ENCODE peak calls at places on chromosomes 13 and 19, in eight cellular contexts. P is uterus; B is AG04450; T is choroid plexus epithelial cell; Z is BJ; Q is fibroblast of villous mesenchyme; O is CD8-positive, alpha-beta memory T cell; R is astrocyte of the spinal cord. G is an unnamed sample.

GRCh38 chr19:13143135-13143534 is 7.0 kb downstream of the STX10 start:
- DNase-seq in B (no peak), Z (peak; percentile 68), R (peak; percentile 88), O (no peak), Q (peak; percentile 93), P (no peak), T (peak; percentile 76), G (no peak)

GRCh38 chr19:6393982-6394412 is 1.0 kb upstream of the GTF2F1 start:
- DNase-seq in Z (no peak), Q (no peak), P (no peak), B (no peak), T (no peak), O (no peak), R (no peak), G (no peak)

GRCh38 chr19:16944626-16945363 is 56.0 kb downstream of the F2RL3 start:
- DNase-seq in P (no peak), B (no peak), T (no peak), O (no peak), Q (no peak), R (no peak), Z (no peak), G (no peak)

GRCh38 chr19:38889803-38890202 is 9.6 kb downstream of the SIRT2 start:
- DNase-seq in T (no peak), B (no peak), O (no peak), Z (no peak), R (no peak), Q (no peak), P (no peak), G (no peak)

GRCh38 chr19:7783991-7784421 is 21.0 kb downstream of the CLEC4M start:
- DNase-seq in Q (peak; percentile 87), T (peak; percentile 69), P (no peak), O (no peak), R (peak; percentile 6), Z (no peak), B (peak; percentile 8), G (no peak)

GRCh38 chr19:8334458-8335342 is 8.4 kb downstream of the KANK3 start:
- DNase-seq in B (no peak), R (peak; percentile 51), P (no peak), O (peak; percentile 20), Z (no peak), Q (peak; percentile 72), T (peak; percentile 65), G (no peak)

GRCh38 chr19:33329060-33329459 is 26.7 kb upstream of the CEBPA start:
- DNase-seq in Q (no peak), B (no peak), Z (no peak), P (no peak), O (no peak), R (no peak), T (no peak), G (no peak)

GRCh38 chr13:25584975-25585374 is 213.2 kb downstream of the ATP8A2 start:
- DNase-seq in Z (no peak), O (no peak), P (no peak), Q (no peak), B (no peak), T (peak; percentile 2), R (no peak), G (no peak)

GRCh38 chr13:53264751-53265150 is 236.1 kb downstream of the OLFM4 start:
- DNase-seq in R (no peak), Q (no peak), Z (no peak), P (no peak), T (no peak), O (no peak), B (no peak), G (no peak)

GRCh38 chr13:113906566-113906965 is 42.7 kb upstream of the GAS6 start:
- DNase-seq in Q (no peak), O (no peak), Z (no peak), R (no peak), B (no peak), T (no peak), P (no peak), G (no peak)

GRCh38 chr19:23318143-23318542 is 67.9 kb upstream of the ZNF724 start:
- DNase-seq in T (no peak), O (no peak), Q (no peak), P (no peak), Z (no peak), R (no peak), B (no peak), G (no peak)

GRCh38 chr13:49062297-49062896 is 86.7 kb downstream of the FNDC3A start:
- DNase-seq in O (no peak), P (no peak), Z (no peak), B (no peak), Q (peak; percentile 19), R (no peak), T (no peak), G (no peak)

GRCh38 chr13:95480131-95480545 is 72.4 kb upstream of the CLDN10 start:
- DNase-seq in P (no peak), T (no peak), Q (no peak), O (no peak), B (no peak), R (no peak), Z (no peak), G (no peak)

GRCh38 chr13:33958964-33959363 is 141.0 kb downstream of the RFC3 start:
- DNase-seq in R (no peak), Q (no peak), Z (no peak), O (no peak), T (no peak), P (no peak), B (no peak), G (no peak)

GRCh38 chr13:45295536-45295935 is 45.4 kb downstream of the TPT1 start:
- DNase-seq in B (no peak), P (no peak), Z (no peak), T (peak; percentile 97), Q (peak; percentile 47), O (no peak), R (peak; percentile 45), G (no peak)

DNA sequence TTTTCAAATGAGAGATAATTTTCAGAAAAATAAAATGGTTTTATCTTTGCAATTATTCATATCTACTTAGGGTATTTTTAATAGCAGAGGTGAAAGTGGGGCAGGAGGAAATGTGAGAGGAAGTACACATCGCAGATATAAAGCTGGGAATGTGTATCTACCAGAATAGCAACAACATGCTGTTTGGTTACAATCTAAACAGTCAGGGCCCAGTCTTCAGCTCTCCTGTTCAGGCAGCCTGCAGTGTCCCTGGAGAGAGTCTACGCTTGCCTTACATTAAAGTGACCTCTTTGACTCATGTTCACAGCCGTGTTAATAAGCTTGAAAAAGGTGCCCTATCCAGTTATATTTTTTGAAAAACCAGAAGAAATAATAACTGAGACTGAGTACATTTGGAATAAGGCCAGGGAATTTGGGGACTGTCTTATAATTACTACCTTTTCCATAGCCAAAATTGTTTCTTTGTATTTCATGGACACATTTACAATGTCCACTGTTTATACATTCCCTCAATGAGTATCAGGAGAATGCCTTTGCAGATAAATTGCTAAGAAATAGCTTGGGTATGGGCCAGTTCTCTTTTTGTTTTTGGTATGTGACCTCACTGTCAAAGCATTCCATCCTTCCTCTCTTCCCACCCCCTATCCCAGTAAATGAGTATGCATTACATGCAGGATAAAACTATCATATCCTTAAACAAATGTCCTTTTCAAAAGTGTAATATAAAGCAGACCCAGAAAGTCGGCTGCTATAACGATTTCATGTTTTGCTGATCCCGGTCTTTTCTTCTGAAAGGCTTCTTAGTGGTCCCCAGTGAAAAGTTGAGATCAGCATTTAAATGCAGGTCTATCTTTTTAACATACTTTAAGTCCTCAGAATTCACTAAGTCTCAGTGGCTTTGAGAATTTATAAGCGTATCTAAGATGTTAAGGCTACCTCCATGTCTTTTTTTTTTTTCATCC is 82.6 kb downstream of the PCDH9 start:
- DNase-seq in O (no peak), P (no peak), T (peak; percentile 79), Z (peak; percentile 18), B (peak; percentile 24), Q (peak; percentile 20), R (peak; percentile 72), G (peak; percentile 31)
- H3K4me3 ChIP-seq in O (no peak overlapping the region), P (no peak overlapping the region), T (peak overlapping the region; percentile 11), Z (no peak overlapping the region), B (no peak overlapping the region), Q (no peak overlapping the region), R (no peak overlapping the region), G (no peak overlapping the region)

DNA sequence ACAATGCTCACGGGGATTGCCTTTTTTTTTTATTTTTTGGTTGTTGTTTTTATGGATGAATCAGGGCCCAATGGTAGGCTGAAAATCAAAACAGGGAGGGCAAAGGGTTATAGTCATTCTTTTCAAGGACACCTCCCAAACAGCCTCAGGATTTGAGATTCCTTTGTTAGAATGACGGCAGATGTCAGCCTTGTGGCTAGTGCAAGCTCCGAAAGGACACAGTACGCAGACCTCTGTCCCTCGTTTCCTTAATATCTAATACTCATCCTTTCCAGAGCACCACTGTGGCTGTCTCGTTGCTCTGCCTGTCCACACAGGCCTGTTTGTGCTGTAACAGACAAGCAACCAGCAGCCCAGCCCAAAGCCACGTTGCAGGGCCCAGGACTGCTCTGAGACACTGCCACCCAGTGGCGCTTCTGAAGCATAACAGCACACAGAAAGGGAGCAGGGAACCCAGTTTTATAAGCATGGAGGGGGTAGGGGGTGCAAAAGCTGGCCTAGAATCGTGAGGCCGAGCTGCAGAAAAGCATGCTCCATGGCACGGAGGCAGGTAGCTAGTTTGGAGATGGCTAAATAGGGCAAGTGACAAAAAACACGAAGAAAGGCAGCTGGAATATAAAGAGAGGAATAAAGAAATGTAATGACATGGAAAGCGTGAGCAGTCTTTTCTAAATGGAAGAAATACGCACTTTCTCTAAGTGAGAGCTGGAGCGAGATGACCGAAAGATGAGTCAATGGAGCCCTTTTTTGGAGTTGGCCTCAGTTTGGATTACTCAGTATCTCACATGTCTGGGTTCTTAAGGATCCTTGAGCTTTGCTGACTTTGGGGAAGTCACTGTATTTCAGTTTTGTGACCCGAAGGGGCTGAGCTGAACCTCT is 40.7 kb upstream of the MEDAG start:
- DNase-seq in Q (peak; percentile 96), O (peak; percentile 27), P (peak; percentile 88), B (peak; percentile 91), T (peak; percentile 98), Z (peak; percentile 75), R (peak; percentile 96), G (peak; percentile 86)
- H3K4me3 ChIP-seq in Q (no peak overlapping the region), O (no peak overlapping the region), P (no peak overlapping the region), B (peak overlapping the region; percentile 45), T (no peak overlapping the region), Z (no peak overlapping the region), R (no peak overlapping the region), G (peak overlapping the region; percentile 21)

GRCh38 chr19:34479396-34479795 is 2.2 kb upstream of the WTIP start:
- DNase-seq in P (no peak), B (no peak), Q (no peak), R (no peak), T (no peak), O (no peak), Z (no peak), G (no peak)

GRCh38 chr19:34482380-34483250 is 1.1 kb downstream of the WTIP start:
- DNase-seq in P (no peak), Q (peak; percentile 56), R (peak; percentile 22), O (no peak), B (no peak), T (peak; percentile 54), Z (no peak), G (no peak)

GRCh38 chr19:34481861-34482379 is 362 bp downstream of the WTIP start:
- DNase-seq in O (no peak), Z (no peak), Q (no peak), T (peak; percentile 70), B (no peak), P (no peak), R (no peak), G (no peak)

GRCh38 chr19:34480971-34481821 is at the start of gene WTIP:
- DNase-seq in P (peak; percentile 73), Q (peak; percentile 89), B (peak; percentile 80), Z (no peak), T (peak; percentile 91), O (no peak), R (peak; percentile 89), G (peak; percentile 36)

GRCh38 chr19:34480491-34480890 is 1.1 kb upstream of the WTIP start:
- DNase-seq in Z (no peak), O (no peak), R (no peak), Q (no peak), P (no peak), T (no peak), B (no peak), G (no peak)
- H3K4me3 ChIP-seq in Z (no peak overlapping the region), O (no peak overlapping the region), R (no peak overlapping the region), Q (peak overlapping the region; percentile 59), P (no peak overlapping the region), T (peak overlapping the region; percentile 70), B (peak overlapping the region; percentile 58), G (no peak overlapping the region)

GRCh38 chr19:49390131-49390977 is 2.3 kb downstream of the KASH5 start:
- DNase-seq in O (no peak), T (no peak), B (no peak), Q (no peak), P (no peak), R (no peak), Z (no peak), G (no peak)
- H3K4me3 ChIP-seq in O (no peak overlapping the region), T (no peak overlapping the region), B (no peak overlapping the region), Q (no peak overlapping the region), P (no peak overlapping the region), R (no peak overlapping the region), Z (no peak overlapping the region), G (no peak overlapping the region)